ENCODE peak calls at places on chromosomes 4 and X, in seven cellular contexts. N, E, H, O, K, M and X are unnamed samples.

GRCh38 chrX:39941332-39941920 is 156.3 kb downstream of the BCOR start:
- DNase-seq in N (no peak), E (no peak), H (peak), O (no peak), K (no peak), M (no peak), X (no peak)

GRCh38 chrX:24956828-24957227 is 58.9 kb downstream of the ARX start:
- DNase-seq in N (no peak), E (no peak), H (peak), O (peak), K (no peak), M (no peak), X (no peak)

GRCh38 chr4:56077676-56078075 is 128.9 kb downstream of the CEP135 start:
- DNase-seq in N (no peak), E (no peak), H (no peak), O (peak), K (no peak), M (no peak), X (no peak)

GRCh38 chr4:107247738-107248137 is 211.6 kb upstream of the DKK2 start:
- DNase-seq in N (no peak), E (no peak), H (no peak), O (no peak), K (no peak), M (no peak), X (no peak)

GRCh38 chrX:37060999-37061398 is 52.8 kb downstream of the FAM47C start:
- DNase-seq in N (no peak), E (peak), H (peak), O (peak), K (peak), M (no peak), X (peak)

GRCh38 chrX:104310084-104310483 is 55.4 kb upstream of the ESX1 start:
- DNase-seq in N (no peak), E (no peak), H (peak), O (no peak), K (peak), M (no peak), X (no peak)

GRCh38 chr4:76987685-76988084 is 38.1 kb downstream of the SEPTIN11 start:
- DNase-seq in N (no peak), E (no peak), H (peak), O (peak), K (no peak), M (no peak), X (no peak)

GRCh38 chrX:52213276-52213675 is 28.6 kb downstream of the MAGED4 start:
- DNase-seq in N (no peak), E (no peak), H (no peak), O (no peak), K (no peak), M (no peak), X (no peak)

GRCh38 chrX:153469811-153470410 is 465 bp downstream of the HAUS7 start:
- DNase-seq in N (no peak), E (peak), H (peak), O (peak), K (peak), M (no peak), X (peak)

GRCh38 chr4:53547983-53548382 is 43.3 kb downstream of the LNX1 start:
- DNase-seq in N (no peak), E (no peak), H (peak), O (no peak), K (no peak), M (no peak), X (no peak)

GRCh38 chr4:85829276-85830051 is 354.5 kb downstream of the ARHGAP24 start:
- DNase-seq in N (no peak), E (no peak), H (peak), O (peak), K (no peak), M (no peak), X (no peak)

GRCh38 chr4:185127021-185127925 is 15.8 kb upstream of the SLC25A4 start:
- DNase-seq in N (no peak), E (peak), H (no peak), O (peak), K (no peak), M (peak), X (no peak)

GRCh38 chr4:183747931-183748664 is 89.0 kb downstream of the TRAPPC11 start:
- DNase-seq in N (no peak), E (peak), H (no peak), O (peak), K (peak), M (no peak), X (peak)

GRCh38 chrX:3320471-3321046 is 25.9 kb downstream of the MXRA5 start:
- DNase-seq in N (no peak), E (no peak), H (peak), O (no peak), K (no peak), M (no peak), X (no peak)

GRCh38 chr4:130851107-130851506 is 1755.2 kb downstream of the C4orf33 start:
- DNase-seq in N (no peak), E (no peak), H (no peak), O (no peak), K (no peak), M (no peak), X (no peak)

GRCh38 chrX:126770179-126770578 is 49.4 kb upstream of the PRR32 start:
- DNase-seq in N (no peak), E (peak), H (no peak), O (peak), K (no peak), M (no peak), X (peak)

GRCh38 chr4:47817275-47817674 is 20.6 kb downstream of the CORIN start:
- DNase-seq in N (no peak), E (no peak), H (no peak), O (no peak), K (no peak), M (no peak), X (no peak)